ENCODE peak calls at places on chromosomes 16 and 17, in ten cellular contexts. One of them, this sample, is unnamed.

GRCh38 chr17:77882481-77883212 is 75.9 kb upstream of the TNRC6C start:
- DNase-seq in spleen: peak
- DNase-seq in endodermal cell: no peak
- DNase-seq in heart left ventricle: peak
- DNase-seq in hepatocyte: peak
- DNase-seq in pancreas: no peak
- DNase-seq in gastrocnemius medialis: peak
- DNase-seq in breast epithelium: no peak
- DNase-seq in brain microvascular endothelial cell: peak
- DNase-seq in cardiac muscle cell: no peak
- DNase-seq in this sample: no peak

GRCh38 chr16:27028713-27029112 is 38.0 kb upstream of the C16orf82 start:
- DNase-seq in spleen: no peak
- DNase-seq in endodermal cell: no peak
- DNase-seq in heart left ventricle: no peak
- DNase-seq in hepatocyte: no peak
- DNase-seq in pancreas: no peak
- DNase-seq in gastrocnemius medialis: no peak
- DNase-seq in breast epithelium: no peak
- DNase-seq in brain microvascular endothelial cell: no peak
- DNase-seq in cardiac muscle cell: no peak
- DNase-seq in this sample: no peak

GRCh38 chr16:23835390-23836077 is at the start of gene PRKCB:
- DNase-seq in spleen: peak
- DNase-seq in endodermal cell: peak
- DNase-seq in heart left ventricle: peak
- DNase-seq in hepatocyte: peak
- DNase-seq in pancreas: no peak
- DNase-seq in gastrocnemius medialis: peak
- DNase-seq in breast epithelium: no peak
- DNase-seq in brain microvascular endothelial cell: peak
- DNase-seq in cardiac muscle cell: peak
- DNase-seq in this sample: peak

GRCh38 chr16:23071202-23072083 is 77.8 kb downstream of the USP31 start:
- DNase-seq in spleen: no peak
- DNase-seq in endodermal cell: no peak
- DNase-seq in heart left ventricle: no peak
- DNase-seq in hepatocyte: no peak
- DNase-seq in pancreas: no peak
- DNase-seq in gastrocnemius medialis: peak
- DNase-seq in breast epithelium: no peak
- DNase-seq in brain microvascular endothelial cell: peak
- DNase-seq in cardiac muscle cell: no peak
- DNase-seq in this sample: no peak

GRCh38 chr17:51103050-51103449 is 17.6 kb downstream of the SPAG9 start:
- DNase-seq in spleen: no peak
- DNase-seq in endodermal cell: peak
- DNase-seq in heart left ventricle: no peak
- DNase-seq in hepatocyte: no peak
- DNase-seq in pancreas: no peak
- DNase-seq in gastrocnemius medialis: no peak
- DNase-seq in breast epithelium: no peak
- DNase-seq in brain microvascular endothelial cell: no peak
- DNase-seq in cardiac muscle cell: no peak
- DNase-seq in this sample: no peak

GRCh38 chr17:76384987-76385891 is 830 bp downstream of the SPHK1 start:
- DNase-seq in spleen: peak
- DNase-seq in endodermal cell: peak
- DNase-seq in heart left ventricle: peak
- DNase-seq in hepatocyte: peak
- DNase-seq in pancreas: peak
- DNase-seq in gastrocnemius medialis: no peak
- DNase-seq in breast epithelium: no peak
- DNase-seq in brain microvascular endothelial cell: peak
- DNase-seq in cardiac muscle cell: peak
- DNase-seq in this sample: no peak

GRCh38 chr16:87221633-87222032 is 95.6 kb downstream of the C16orf95 start:
- DNase-seq in spleen: no peak
- DNase-seq in endodermal cell: no peak
- DNase-seq in heart left ventricle: no peak
- DNase-seq in hepatocyte: no peak
- DNase-seq in pancreas: no peak
- DNase-seq in gastrocnemius medialis: no peak
- DNase-seq in breast epithelium: no peak
- DNase-seq in brain microvascular endothelial cell: no peak
- DNase-seq in cardiac muscle cell: no peak
- DNase-seq in this sample: no peak

GRCh38 chr16:28977703-28978641 is 3.4 kb downstream of the SPNS1 start:
- DNase-seq in spleen: no peak
- DNase-seq in endodermal cell: peak
- DNase-seq in heart left ventricle: no peak
- DNase-seq in hepatocyte: peak
- DNase-seq in pancreas: no peak
- DNase-seq in gastrocnemius medialis: no peak
- DNase-seq in breast epithelium: no peak
- DNase-seq in brain microvascular endothelial cell: no peak
- DNase-seq in cardiac muscle cell: peak
- DNase-seq in this sample: no peak

GRCh38 chr17:4066210-4066609 is 76.6 kb downstream of the ZZEF1 start:
- DNase-seq in spleen: no peak
- DNase-seq in endodermal cell: no peak
- DNase-seq in heart left ventricle: no peak
- DNase-seq in hepatocyte: no peak
- DNase-seq in pancreas: no peak
- DNase-seq in gastrocnemius medialis: no peak
- DNase-seq in breast epithelium: no peak
- DNase-seq in brain microvascular endothelial cell: no peak
- DNase-seq in cardiac muscle cell: no peak
- DNase-seq in this sample: no peak

GRCh38 chr16:79415983-79416641 is 184.4 kb downstream of the MAF start:
- DNase-seq in spleen: no peak
- DNase-seq in endodermal cell: no peak
- DNase-seq in heart left ventricle: no peak
- DNase-seq in hepatocyte: no peak
- DNase-seq in pancreas: no peak
- DNase-seq in gastrocnemius medialis: no peak
- DNase-seq in breast epithelium: no peak
- DNase-seq in brain microvascular endothelial cell: no peak
- DNase-seq in cardiac muscle cell: no peak
- DNase-seq in this sample: no peak

GRCh38 chr16:3496386-3496785 is 1.1 kb upstream of the C16orf90 start:
- DNase-seq in spleen: peak
- DNase-seq in endodermal cell: no peak
- DNase-seq in heart left ventricle: no peak
- DNase-seq in hepatocyte: no peak
- DNase-seq in pancreas: no peak
- DNase-seq in gastrocnemius medialis: no peak
- DNase-seq in breast epithelium: no peak
- DNase-seq in brain microvascular endothelial cell: no peak
- DNase-seq in cardiac muscle cell: no peak
- DNase-seq in this sample: no peak
- TF ChIP-seq CTCF in spleen: no peak
- TF ChIP-seq CTCF in endodermal cell: no peak
- TF ChIP-seq CTCF in heart left ventricle: no peak
- TF ChIP-seq CTCF in hepatocyte: no peak
- TF ChIP-seq CTCF in pancreas: no peak
- TF ChIP-seq CTCF in gastrocnemius medialis: no peak
- TF ChIP-seq CTCF in breast epithelium: no peak
- TF ChIP-seq CTCF in brain microvascular endothelial cell: no peak
- TF ChIP-seq CTCF in cardiac muscle cell: no peak
- TF ChIP-seq CTCF in this sample: no peak

GRCh38 chr17:80229011-80229410 is 8.8 kb downstream of the SLC26A11 start:
- DNase-seq in spleen: no peak
- DNase-seq in endodermal cell: no peak
- DNase-seq in heart left ventricle: no peak
- DNase-seq in hepatocyte: no peak
- DNase-seq in pancreas: peak
- DNase-seq in gastrocnemius medialis: no peak
- DNase-seq in breast epithelium: no peak
- DNase-seq in brain microvascular endothelial cell: no peak
- DNase-seq in cardiac muscle cell: no peak
- DNase-seq in this sample: no peak

GRCh38 chr17:80233202-80233601 is 13.0 kb downstream of the SLC26A11 start:
- DNase-seq in spleen: no peak
- DNase-seq in endodermal cell: no peak
- DNase-seq in heart left ventricle: no peak
- DNase-seq in hepatocyte: no peak
- DNase-seq in pancreas: no peak
- DNase-seq in gastrocnemius medialis: no peak
- DNase-seq in breast epithelium: no peak
- DNase-seq in brain microvascular endothelial cell: no peak
- DNase-seq in cardiac muscle cell: no peak
- DNase-seq in this sample: no peak

GRCh38 chr17:80228477-80228876 is 8.2 kb downstream of the SLC26A11 start:
- DNase-seq in spleen: no peak
- DNase-seq in endodermal cell: no peak
- DNase-seq in heart left ventricle: no peak
- DNase-seq in hepatocyte: no peak
- DNase-seq in pancreas: peak
- DNase-seq in gastrocnemius medialis: no peak
- DNase-seq in breast epithelium: no peak
- DNase-seq in brain microvascular endothelial cell: no peak
- DNase-seq in cardiac muscle cell: no peak
- DNase-seq in this sample: no peak

GRCh38 chr17:80236911-80237310 is 16.7 kb downstream of the SLC26A11 start:
- DNase-seq in spleen: no peak
- DNase-seq in endodermal cell: peak
- DNase-seq in heart left ventricle: no peak
- DNase-seq in hepatocyte: no peak
- DNase-seq in pancreas: no peak
- DNase-seq in gastrocnemius medialis: no peak
- DNase-seq in breast epithelium: no peak
- DNase-seq in brain microvascular endothelial cell: no peak
- DNase-seq in cardiac muscle cell: no peak
- DNase-seq in this sample: no peak

GRCh38 chr17:80232438-80232837 is 12.2 kb downstream of the SLC26A11 start:
- DNase-seq in spleen: no peak
- DNase-seq in endodermal cell: no peak
- DNase-seq in heart left ventricle: no peak
- DNase-seq in hepatocyte: no peak
- DNase-seq in pancreas: no peak
- DNase-seq in gastrocnemius medialis: no peak
- DNase-seq in breast epithelium: no peak
- DNase-seq in brain microvascular endothelial cell: no peak
- DNase-seq in cardiac muscle cell: no peak
- DNase-seq in this sample: no peak
- H3K4me3 ChIP-seq in spleen: no peak
- H3K4me3 ChIP-seq in endodermal cell: peak
- H3K4me3 ChIP-seq in heart left ventricle: no peak
- H3K4me3 ChIP-seq in hepatocyte: no peak
- H3K4me3 ChIP-seq in pancreas: no peak
- H3K4me3 ChIP-seq in gastrocnemius medialis: no peak
- H3K4me3 ChIP-seq in breast epithelium: no peak
- H3K4me3 ChIP-seq in brain microvascular endothelial cell: no peak
- H3K4me3 ChIP-seq in cardiac muscle cell: no peak
- H3K4me3 ChIP-seq in this sample: no peak

GRCh38 chr17:40340327-40340726 is 24.2 kb downstream of the GJD3 start:
- DNase-seq in spleen: no peak
- DNase-seq in endodermal cell: no peak
- DNase-seq in heart left ventricle: no peak
- DNase-seq in hepatocyte: no peak
- DNase-seq in pancreas: no peak
- DNase-seq in gastrocnemius medialis: no peak
- DNase-seq in breast epithelium: no peak
- DNase-seq in brain microvascular endothelial cell: no peak
- DNase-seq in cardiac muscle cell: no peak
- DNase-seq in this sample: no peak

GRCh38 chr17:40337351-40337750 is 27.2 kb downstream of the GJD3 start:
- DNase-seq in spleen: no peak
- DNase-seq in endodermal cell: no peak
- DNase-seq in heart left ventricle: no peak
- DNase-seq in hepatocyte: no peak
- DNase-seq in pancreas: no peak
- DNase-seq in gastrocnemius medialis: no peak
- DNase-seq in breast epithelium: no peak
- DNase-seq in brain microvascular endothelial cell: no peak
- DNase-seq in cardiac muscle cell: no peak
- DNase-seq in this sample: no peak

GRCh38 chr17:40338058-40338457 is 26.5 kb downstream of the GJD3 start:
- DNase-seq in spleen: no peak
- DNase-seq in endodermal cell: no peak
- DNase-seq in heart left ventricle: no peak
- DNase-seq in hepatocyte: no peak
- DNase-seq in pancreas: no peak
- DNase-seq in gastrocnemius medialis: no peak
- DNase-seq in breast epithelium: no peak
- DNase-seq in brain microvascular endothelial cell: no peak
- DNase-seq in cardiac muscle cell: no peak
- DNase-seq in this sample: no peak

GRCh38 chr17:40340880-40341807 is 23.4 kb downstream of the GJD3 start:
- DNase-seq in spleen: peak
- DNase-seq in endodermal cell: peak
- DNase-seq in heart left ventricle: peak
- DNase-seq in hepatocyte: peak
- DNase-seq in pancreas: peak
- DNase-seq in gastrocnemius medialis: peak
- DNase-seq in breast epithelium: peak
- DNase-seq in brain microvascular endothelial cell: peak
- DNase-seq in cardiac muscle cell: peak
- DNase-seq in this sample: peak

DNA sequence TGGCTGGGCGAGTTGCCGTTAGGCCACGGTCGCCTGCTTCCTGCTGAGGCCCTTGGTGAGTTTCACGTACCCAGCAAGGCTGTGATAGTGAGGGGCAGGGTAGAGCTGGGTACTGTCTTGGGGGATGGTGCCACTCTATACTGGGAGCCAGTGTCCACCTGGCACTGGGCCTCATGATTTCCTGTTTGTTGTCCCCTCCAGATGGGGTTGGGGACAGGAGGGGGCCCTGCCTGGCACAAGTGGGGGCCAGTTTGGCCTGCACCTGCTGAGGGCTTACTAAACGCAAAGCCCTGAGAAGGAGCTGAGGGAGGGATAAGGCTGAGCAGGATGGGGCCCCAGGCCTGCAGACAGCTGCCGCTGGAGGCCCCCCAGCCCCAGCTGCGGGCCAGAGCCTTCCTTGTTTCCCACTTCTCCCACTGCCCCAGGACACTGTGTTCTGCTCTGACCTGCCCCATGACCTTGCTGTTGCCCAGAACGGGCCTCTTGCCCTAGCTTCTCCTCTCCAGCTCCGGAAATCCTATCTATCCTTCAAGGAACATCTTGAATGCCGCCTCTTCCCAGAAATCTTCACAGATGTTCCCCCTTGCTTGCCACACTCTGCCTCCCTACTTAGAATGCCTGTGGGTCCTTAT is 25.4 kb downstream of the GJD3 start:
- DNase-seq in spleen: no peak
- DNase-seq in endodermal cell: no peak
- DNase-seq in heart left ventricle: no peak
- DNase-seq in hepatocyte: no peak
- DNase-seq in pancreas: no peak
- DNase-seq in gastrocnemius medialis: peak
- DNase-seq in breast epithelium: no peak
- DNase-seq in brain microvascular endothelial cell: no peak
- DNase-seq in cardiac muscle cell: no peak
- DNase-seq in this sample: no peak
- H3K27ac ChIP-seq in spleen: peak
- H3K27ac ChIP-seq in endodermal cell: no peak
- H3K27ac ChIP-seq in heart left ventricle: peak
- H3K27ac ChIP-seq in hepatocyte: peak
- H3K27ac ChIP-seq in pancreas: no peak
- H3K27ac ChIP-seq in gastrocnemius medialis: peak
- H3K27ac ChIP-seq in breast epithelium: peak
- H3K27ac ChIP-seq in brain microvascular endothelial cell: no peak
- H3K27ac ChIP-seq in cardiac muscle cell: no peak
- H3K27ac ChIP-seq in this sample: peak

GRCh38 chr16:67013823-67014640 is 14.9 kb upstream of the CBFB start:
- DNase-seq in spleen: peak
- DNase-seq in endodermal cell: peak
- DNase-seq in heart left ventricle: peak
- DNase-seq in hepatocyte: peak
- DNase-seq in pancreas: peak
- DNase-seq in gastrocnemius medialis: peak
- DNase-seq in breast epithelium: peak
- DNase-seq in brain microvascular endothelial cell: peak
- DNase-seq in cardiac muscle cell: peak
- DNase-seq in this sample: peak
- TF ChIP-seq CTCF in spleen: peak
- TF ChIP-seq CTCF in endodermal cell: peak
- TF ChIP-seq CTCF in heart left ventricle: peak
- TF ChIP-seq CTCF in hepatocyte: peak
- TF ChIP-seq CTCF in pancreas: no peak
- TF ChIP-seq CTCF in gastrocnemius medialis: peak
- TF ChIP-seq CTCF in breast epithelium: no peak
- TF ChIP-seq CTCF in brain microvascular endothelial cell: peak
- TF ChIP-seq CTCF in cardiac muscle cell: no peak
- TF ChIP-seq CTCF in this sample: no peak